ENCODE peak calls at places on chromosomes 3 and 15, in six cellular contexts. H is PC-3, N is HCT116, L is brain microvascular endothelial cell, K is heart left ventricle, J is heart right ventricle. O is an unnamed sample.

GRCh38 chr15:98164573-98164972 is 204.1 kb downstream of the ARRDC4 start:
- DNase-seq in L (no peak), H (no peak), N (no peak), J (no peak), K (no peak), O (no peak)

GRCh38 chr3:179452166-179452544 is 885 bp upstream of the GNB4 start:
- DNase-seq in N (no peak), L (peak), K (no peak), H (no peak), J (no peak), O (no peak)

GRCh38 chr3:144364797-144365196 is 393.2 kb downstream of the DIPK2A start:
- DNase-seq in N (no peak), K (no peak), J (no peak), H (no peak), L (peak), O (no peak)

GRCh38 chr3:128482857-128483656 is 9.9 kb downstream of the GATA2 start:
- DNase-seq in J (no peak), N (no peak), L (peak), K (peak), H (peak), O (no peak)

GRCh38 chr3:69250014-69250413 is 127.6 kb upstream of the LMOD3 start:
- DNase-seq in K (peak), H (no peak), J (no peak), N (no peak), L (no peak), O (no peak)

GRCh38 chr3:191100516-191100915 is 98.5 kb upstream of the OSTN start:
- DNase-seq in J (no peak), K (no peak), L (no peak), H (no peak), N (no peak), O (no peak)

GRCh38 chr3:190105876-190106275 is 14.8 kb downstream of the P3H2 start:
- DNase-seq in H (no peak), J (no peak), L (no peak), K (no peak), N (no peak), O (no peak)

GRCh38 chr15:25251700-25252390 is 187.0 kb downstream of the UBE3A start:
- DNase-seq in H (no peak), J (no peak), L (no peak), K (no peak), N (no peak), O (peak)

GRCh38 chr3:42183991-42184621 is 81.9 kb downstream of the CCK start:
- DNase-seq in J (no peak), H (peak), L (no peak), N (no peak), K (no peak), O (no peak)

GRCh38 chr3:13012228-13012691 is 61.0 kb downstream of the IQSEC1 start:
- DNase-seq in H (no peak), K (peak), N (no peak), L (no peak), J (peak), O (peak)

GRCh38 chr3:62049033-62049432 is 324.3 kb downstream of the FEZF2 start:
- DNase-seq in J (no peak), K (no peak), N (no peak), L (peak), H (no peak), O (no peak)

GRCh38 chr3:60399861-60400845 is 851.1 kb downstream of the FHIT start:
- DNase-seq in H (peak), N (no peak), J (no peak), L (no peak), K (no peak), O (no peak)

DNA sequence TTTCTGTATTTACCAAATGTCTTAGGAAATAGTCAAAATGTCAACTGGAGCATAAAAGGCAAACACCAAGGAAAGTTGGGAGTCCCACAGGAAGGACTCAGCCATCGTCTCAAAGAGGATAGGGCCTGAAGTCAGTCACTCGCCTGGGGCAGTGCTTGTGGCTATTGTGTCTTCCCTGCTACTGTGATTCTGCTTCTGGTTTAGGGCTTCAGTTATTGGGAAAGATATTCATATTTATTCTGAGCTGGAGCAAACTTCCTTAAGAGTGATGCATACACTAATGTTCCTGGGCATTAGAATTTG is 118.1 kb downstream of the EDEM1 start:
- DNase-seq in N (no peak), H (no peak), L (no peak), J (no peak), K (no peak), O (no peak)
- TF ChIP-seq CTCF in N (no peak), H (peak), L (no peak), J (no peak), K (no peak), O (no peak)

GRCh38 chr15:75063338-75063737 is 39.9 kb downstream of the PPCDC start:
- DNase-seq in L (peak), N (no peak), K (no peak), H (no peak), J (no peak), O (no peak)

GRCh38 chr15:75063889-75064288 is 40.5 kb downstream of the PPCDC start:
- DNase-seq in J (no peak), N (no peak), L (no peak), H (no peak), K (no peak), O (no peak)

GRCh38 chr15:75065467-75065850 is 42.1 kb downstream of the PPCDC start:
- DNase-seq in K (no peak), J (no peak), N (no peak), L (peak), H (peak), O (no peak)

GRCh38 chr15:75067123-75067854 is 43.9 kb downstream of the PPCDC start:
- DNase-seq in H (peak), L (peak), J (no peak), K (no peak), N (peak), O (no peak)

DNA sequence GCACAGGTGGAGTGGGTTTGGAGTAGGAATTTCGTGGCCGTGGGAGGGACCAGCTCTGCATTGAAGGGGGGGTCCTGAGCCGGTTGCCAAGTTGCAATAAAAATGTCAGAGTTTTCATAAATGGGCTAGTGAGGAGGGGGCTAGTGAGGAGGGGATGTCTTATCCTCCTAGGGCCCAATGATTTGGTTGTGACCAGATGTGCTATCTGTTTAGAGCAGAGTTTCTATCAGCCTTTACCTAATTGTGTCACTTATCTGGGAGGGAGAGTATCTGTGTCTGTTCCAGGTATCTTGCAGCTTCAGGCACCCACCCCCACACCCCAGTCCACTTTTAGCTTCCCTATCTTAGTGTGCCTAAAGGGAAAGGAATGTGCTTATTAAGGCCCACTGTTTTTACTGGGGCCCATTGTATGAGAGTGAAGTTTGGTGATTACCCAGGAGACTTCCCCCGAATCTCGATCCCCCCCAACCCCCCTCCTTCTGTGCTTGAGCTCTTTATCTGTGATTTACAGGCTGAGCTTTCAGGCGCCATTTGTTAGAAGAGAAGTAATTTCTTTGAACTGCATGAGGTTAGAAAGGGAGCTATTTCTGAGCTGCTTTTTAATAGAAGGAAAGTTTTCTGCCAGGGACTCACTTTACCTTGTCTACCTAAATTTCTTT is 42.6 kb downstream of the PPCDC start:
- DNase-seq in H (peak), L (peak), J (no peak), K (no peak), N (no peak), O (no peak)
- H3K27ac ChIP-seq in H (no peak), L (no peak), J (peak), K (peak), N (no peak), O (peak)

DNA sequence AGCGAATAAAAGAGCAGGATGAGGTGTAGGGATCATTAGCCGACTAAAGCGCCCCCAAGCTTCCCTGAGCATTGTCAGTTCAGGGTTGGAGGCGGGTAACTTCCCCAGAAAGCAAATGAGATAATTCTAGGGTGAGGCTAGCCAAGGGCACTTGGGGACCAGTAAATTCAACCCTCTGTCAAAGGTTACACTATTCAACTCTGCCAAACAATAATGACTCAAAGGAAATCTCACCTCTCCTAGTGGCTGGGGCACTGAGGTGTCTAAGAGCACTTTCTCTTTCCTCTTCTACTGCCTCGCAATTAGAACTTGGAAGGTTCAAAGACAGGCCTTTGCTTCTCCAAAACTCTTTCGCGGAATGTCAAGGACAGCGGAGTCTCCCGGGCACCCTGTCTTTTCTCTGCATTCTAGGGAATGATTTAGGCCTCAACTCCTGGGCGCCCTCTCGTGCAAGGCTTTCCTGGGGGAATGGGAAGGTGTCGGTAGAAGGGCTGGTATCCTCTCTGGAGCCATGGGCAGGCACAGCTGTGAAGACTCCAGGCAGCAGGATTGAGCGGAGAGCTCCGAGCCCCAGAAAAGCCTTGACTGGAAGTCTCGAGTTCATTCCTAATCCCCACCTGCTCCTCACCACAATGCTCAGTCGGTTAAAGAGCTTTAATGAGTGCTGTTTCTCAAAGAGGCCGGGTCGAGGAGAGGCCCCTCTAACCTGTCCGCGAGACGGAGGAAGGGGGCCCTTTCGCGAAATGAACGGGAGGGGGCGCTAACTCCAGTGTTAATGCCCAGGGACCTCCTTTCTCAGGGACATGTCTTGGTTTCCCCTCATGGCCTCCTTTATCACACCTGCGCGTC is 21.9 kb downstream of the ZIC4 start:
- DNase-seq in L (no peak), J (no peak), K (no peak), H (no peak), N (no peak), O (no peak)
- TF ChIP-seq CTCF in L (peak), J (no peak), K (no peak), H (peak), N (no peak), O (no peak)

GRCh38 chr15:71447328-71448250 is 332.3 kb downstream of the THSD4 start:
- DNase-seq in J (no peak), N (peak), L (peak), H (peak), K (no peak), O (no peak)
- H3K27ac ChIP-seq in J (no peak), N (peak), L (peak), H (peak), K (no peak), O (no peak)

GRCh38 chr15:74889882-74890768 is at the start of gene MPI:
- DNase-seq in N (peak), L (peak), H (peak), J (peak), K (peak), O (peak)
- TF ChIP-seq CTCF in N (no peak), L (no peak), H (no peak), J (no peak), K (no peak), O (peak)

O was measured in tibial artery.